ENCODE peak calls at places on chromosome 19, in nine cellular contexts. One of them, this sample, is unnamed.

GRCh38 chr19:50567052-50567841 is 988 bp downstream of the LRRC4B start:
- DNase-seq in effector CD4-positive, alpha-beta T cell: no peak
- DNase-seq in upper lobe of right lung: no peak
- DNase-seq in NCI-H1694 treated with DMSO at 0.1 percent for 48 hours: no peak
- DNase-seq in T-helper 2 cell: no peak
- DNase-seq in astrocyte of the hippocampus: peak
- DNase-seq in stromal cell of bone marrow: no peak
- DNase-seq in MM.1S: no peak
- DNase-seq in sciatic nerve: no peak
- DNase-seq in this sample: no peak

GRCh38 chr19:10124429-10124828 is 4.7 kb upstream of the EIF3G start:
- DNase-seq in effector CD4-positive, alpha-beta T cell: no peak
- DNase-seq in upper lobe of right lung: no peak
- DNase-seq in NCI-H1694 treated with DMSO at 0.1 percent for 48 hours: no peak
- DNase-seq in T-helper 2 cell: no peak
- DNase-seq in astrocyte of the hippocampus: no peak
- DNase-seq in stromal cell of bone marrow: no peak
- DNase-seq in MM.1S: no peak
- DNase-seq in sciatic nerve: no peak
- DNase-seq in this sample: no peak

GRCh38 chr19:49687566-49688316 is 1.7 kb upstream of the ADM5 start:
- DNase-seq in effector CD4-positive, alpha-beta T cell: no peak
- DNase-seq in upper lobe of right lung: no peak
- DNase-seq in NCI-H1694 treated with DMSO at 0.1 percent for 48 hours: no peak
- DNase-seq in T-helper 2 cell: no peak
- DNase-seq in astrocyte of the hippocampus: no peak
- DNase-seq in stromal cell of bone marrow: no peak
- DNase-seq in MM.1S: no peak
- DNase-seq in sciatic nerve: no peak
- DNase-seq in this sample: no peak

GRCh38 chr19:17058236-17058635 is 17.0 kb downstream of the HAUS8 start:
- DNase-seq in effector CD4-positive, alpha-beta T cell: no peak
- DNase-seq in upper lobe of right lung: no peak
- DNase-seq in NCI-H1694 treated with DMSO at 0.1 percent for 48 hours: no peak
- DNase-seq in T-helper 2 cell: no peak
- DNase-seq in astrocyte of the hippocampus: peak
- DNase-seq in stromal cell of bone marrow: no peak
- DNase-seq in MM.1S: no peak
- DNase-seq in sciatic nerve: no peak
- DNase-seq in this sample: no peak

GRCh38 chr19:6767357-6768235 is at the start of gene SH2D3A:
- DNase-seq in effector CD4-positive, alpha-beta T cell: peak
- DNase-seq in upper lobe of right lung: peak
- DNase-seq in NCI-H1694 treated with DMSO at 0.1 percent for 48 hours: no peak
- DNase-seq in T-helper 2 cell: peak
- DNase-seq in astrocyte of the hippocampus: peak
- DNase-seq in stromal cell of bone marrow: no peak
- DNase-seq in MM.1S: peak
- DNase-seq in sciatic nerve: peak
- DNase-seq in this sample: peak

GRCh38 chr19:33413868-33414666 is 40.6 kb downstream of the CEBPG start:
- DNase-seq in effector CD4-positive, alpha-beta T cell: no peak
- DNase-seq in upper lobe of right lung: no peak
- DNase-seq in NCI-H1694 treated with DMSO at 0.1 percent for 48 hours: no peak
- DNase-seq in T-helper 2 cell: no peak
- DNase-seq in astrocyte of the hippocampus: no peak
- DNase-seq in stromal cell of bone marrow: no peak
- DNase-seq in MM.1S: no peak
- DNase-seq in sciatic nerve: no peak
- DNase-seq in this sample: no peak

GRCh38 chr19:14553939-14554243 is 18.0 kb downstream of the NDUFB7 start:
- DNase-seq in effector CD4-positive, alpha-beta T cell: no peak
- DNase-seq in upper lobe of right lung: no peak
- DNase-seq in NCI-H1694 treated with DMSO at 0.1 percent for 48 hours: no peak
- DNase-seq in T-helper 2 cell: no peak
- DNase-seq in astrocyte of the hippocampus: no peak
- DNase-seq in stromal cell of bone marrow: no peak
- DNase-seq in MM.1S: no peak
- DNase-seq in sciatic nerve: no peak
- DNase-seq in this sample: no peak

GRCh38 chr19:44640518-44640917 is 3.2 kb upstream of the PVR start:
- DNase-seq in effector CD4-positive, alpha-beta T cell: no peak
- DNase-seq in upper lobe of right lung: no peak
- DNase-seq in NCI-H1694 treated with DMSO at 0.1 percent for 48 hours: no peak
- DNase-seq in T-helper 2 cell: no peak
- DNase-seq in astrocyte of the hippocampus: peak
- DNase-seq in stromal cell of bone marrow: peak
- DNase-seq in MM.1S: no peak
- DNase-seq in sciatic nerve: no peak
- DNase-seq in this sample: no peak

GRCh38 chr19:19447536-19448237 is 42.2 kb downstream of the GATAD2A start:
- DNase-seq in effector CD4-positive, alpha-beta T cell: peak
- DNase-seq in upper lobe of right lung: no peak
- DNase-seq in NCI-H1694 treated with DMSO at 0.1 percent for 48 hours: no peak
- DNase-seq in T-helper 2 cell: peak
- DNase-seq in astrocyte of the hippocampus: no peak
- DNase-seq in stromal cell of bone marrow: no peak
- DNase-seq in MM.1S: no peak
- DNase-seq in sciatic nerve: no peak
- DNase-seq in this sample: no peak

GRCh38 chr19:16645140-16645539 is 14.8 kb downstream of the SMIM7 start:
- DNase-seq in effector CD4-positive, alpha-beta T cell: no peak
- DNase-seq in upper lobe of right lung: no peak
- DNase-seq in NCI-H1694 treated with DMSO at 0.1 percent for 48 hours: no peak
- DNase-seq in T-helper 2 cell: no peak
- DNase-seq in astrocyte of the hippocampus: no peak
- DNase-seq in stromal cell of bone marrow: no peak
- DNase-seq in MM.1S: no peak
- DNase-seq in sciatic nerve: no peak
- DNase-seq in this sample: no peak

GRCh38 chr19:15584541-15585115 is 30.4 kb upstream of the CYP4F8 start:
- DNase-seq in effector CD4-positive, alpha-beta T cell: peak
- DNase-seq in upper lobe of right lung: peak
- DNase-seq in NCI-H1694 treated with DMSO at 0.1 percent for 48 hours: peak
- DNase-seq in T-helper 2 cell: peak
- DNase-seq in astrocyte of the hippocampus: peak
- DNase-seq in stromal cell of bone marrow: peak
- DNase-seq in MM.1S: peak
- DNase-seq in sciatic nerve: peak
- DNase-seq in this sample: peak

GRCh38 chr19:35294328-35294727 is 2.4 kb downstream of the MAG start:
- DNase-seq in effector CD4-positive, alpha-beta T cell: no peak
- DNase-seq in upper lobe of right lung: no peak
- DNase-seq in NCI-H1694 treated with DMSO at 0.1 percent for 48 hours: no peak
- DNase-seq in T-helper 2 cell: no peak
- DNase-seq in astrocyte of the hippocampus: no peak
- DNase-seq in stromal cell of bone marrow: no peak
- DNase-seq in MM.1S: no peak
- DNase-seq in sciatic nerve: no peak
- DNase-seq in this sample: no peak

GRCh38 chr19:33679696-33680095 is 57.9 kb downstream of the CHST8 start:
- DNase-seq in effector CD4-positive, alpha-beta T cell: no peak
- DNase-seq in upper lobe of right lung: peak
- DNase-seq in NCI-H1694 treated with DMSO at 0.1 percent for 48 hours: no peak
- DNase-seq in T-helper 2 cell: no peak
- DNase-seq in astrocyte of the hippocampus: no peak
- DNase-seq in stromal cell of bone marrow: no peak
- DNase-seq in MM.1S: no peak
- DNase-seq in sciatic nerve: no peak
- DNase-seq in this sample: no peak

GRCh38 chr19:43957891-43958290 is 6.9 kb downstream of the ZNF221 start:
- DNase-seq in effector CD4-positive, alpha-beta T cell: no peak
- DNase-seq in upper lobe of right lung: no peak
- DNase-seq in NCI-H1694 treated with DMSO at 0.1 percent for 48 hours: no peak
- DNase-seq in T-helper 2 cell: no peak
- DNase-seq in astrocyte of the hippocampus: no peak
- DNase-seq in stromal cell of bone marrow: peak
- DNase-seq in MM.1S: no peak
- DNase-seq in sciatic nerve: no peak
- DNase-seq in this sample: no peak

GRCh38 chr19:12293771-12294307 is 844 bp downstream of the ZNF44 start:
- DNase-seq in effector CD4-positive, alpha-beta T cell: peak
- DNase-seq in upper lobe of right lung: peak
- DNase-seq in NCI-H1694 treated with DMSO at 0.1 percent for 48 hours: no peak
- DNase-seq in T-helper 2 cell: peak
- DNase-seq in astrocyte of the hippocampus: peak
- DNase-seq in stromal cell of bone marrow: no peak
- DNase-seq in MM.1S: peak
- DNase-seq in sciatic nerve: peak
- DNase-seq in this sample: peak

GRCh38 chr19:16347706-16348105 is 23.1 kb downstream of the KLF2 start:
- DNase-seq in effector CD4-positive, alpha-beta T cell: no peak
- DNase-seq in upper lobe of right lung: no peak
- DNase-seq in NCI-H1694 treated with DMSO at 0.1 percent for 48 hours: no peak
- DNase-seq in T-helper 2 cell: no peak
- DNase-seq in astrocyte of the hippocampus: no peak
- DNase-seq in stromal cell of bone marrow: no peak
- DNase-seq in MM.1S: no peak
- DNase-seq in sciatic nerve: no peak
- DNase-seq in this sample: no peak

GRCh38 chr19:36113895-36114762 is 546 bp downstream of the POLR2I start:
- DNase-seq in effector CD4-positive, alpha-beta T cell: peak
- DNase-seq in upper lobe of right lung: no peak
- DNase-seq in NCI-H1694 treated with DMSO at 0.1 percent for 48 hours: no peak
- DNase-seq in T-helper 2 cell: no peak
- DNase-seq in astrocyte of the hippocampus: peak
- DNase-seq in stromal cell of bone marrow: no peak
- DNase-seq in MM.1S: no peak
- DNase-seq in sciatic nerve: peak
- DNase-seq in this sample: peak